ENCODE peak calls at places on chromosomes 11 and 22, in five cellular contexts. E is fibroblast of pulmonary artery, K is left lung, J is thoracic aorta, N is fibroblast of the aortic adventitia. W is an unnamed sample.

GRCh38 chr11:12157241-12157661 is 46.9 kb downstream of the MICAL2 start:
- DNase-seq in K (no peak), J (no peak), E (peak; percentile 74), N (peak; percentile 89), W (no peak)

GRCh38 chr11:130208241-130209127 is 48.9 kb downstream of the ST14 start:
- DNase-seq in E (no peak), J (no peak), N (no peak), K (no peak), W (no peak)

GRCh38 chr11:12007769-12008737 is at the start of gene DKK3:
- DNase-seq in N (no peak), E (peak; percentile 27), J (no peak), K (no peak), W (no peak)

GRCh38 chr11:110972640-110973039 is 260.4 kb upstream of the ARHGAP20 start:
- DNase-seq in N (peak; percentile 91), J (no peak), E (peak; percentile 91), K (no peak), W (no peak)

GRCh38 chr11:124791626-124792341 is 8.4 kb downstream of the MSANTD2 start:
- DNase-seq in E (no peak), J (no peak), K (no peak), N (no peak), W (peak; percentile 44)

GRCh38 chr11:65885808-65886536 is 2.3 kb downstream of the FIBP start:
- DNase-seq in K (peak; percentile 20), J (no peak), E (no peak), N (no peak), W (no peak)

GRCh38 chr22:23183107-23183698 is 2.9 kb downstream of the BCR start:
- DNase-seq in J (no peak), K (peak; percentile 45), E (peak; percentile 64), N (peak; percentile 53), W (peak; percentile 43)

GRCh38 chr11:33172996-33173395 is 11.7 kb upstream of the CSTF3 start:
- DNase-seq in J (no peak), N (peak; percentile 41), K (no peak), E (peak; percentile 71), W (no peak)

GRCh38 chr22:20530368-20531153 is 23.2 kb downstream of the MED15 start:
- DNase-seq in N (peak; percentile 51), E (no peak), J (no peak), K (no peak), W (no peak)

GRCh38 chr11:123063396-123064267 is 1.7 kb upstream of the HSPA8 start:
- DNase-seq in K (no peak), J (no peak), N (peak; percentile 76), E (peak; percentile 76), W (peak; percentile 44)

GRCh38 chr11:8913961-8914660 is 3.1 kb downstream of the AKIP1 start:
- DNase-seq in J (no peak), E (peak; percentile 73), K (no peak), N (peak; percentile 47), W (peak; percentile 62)

GRCh38 chr11:133163463-133164419 is 368.6 kb downstream of the OPCML start:
- DNase-seq in K (no peak), J (no peak), E (peak; percentile 36), N (peak; percentile 2), W (peak; percentile 29)

GRCh38 chr22:23098230-23098705 is 27.9 kb downstream of the GNAZ start:
- DNase-seq in K (no peak), E (no peak), J (no peak), N (peak; percentile 4), W (no peak)

GRCh38 chr11:105740164-105740903 is 130.5 kb downstream of the GRIA4 start:
- DNase-seq in N (no peak), K (no peak), J (no peak), E (no peak), W (peak; percentile 63)

GRCh38 chr22:44942979-44943700 is 66.7 kb downstream of the PHF21B start:
- DNase-seq in J (no peak), K (peak; percentile 63), E (no peak), N (no peak), W (no peak)

GRCh38 chr22:18065256-18065655 is 12.5 kb upstream of the PEX26 start:
- DNase-seq in J (no peak), E (no peak), K (no peak), N (no peak), W (no peak)

GRCh38 chr11:45145421-45146071 is 893 bp upstream of the PRDM11 start:
- DNase-seq in J (no peak), K (no peak), N (peak; percentile 36), E (peak; percentile 56), W (no peak)

DNA sequence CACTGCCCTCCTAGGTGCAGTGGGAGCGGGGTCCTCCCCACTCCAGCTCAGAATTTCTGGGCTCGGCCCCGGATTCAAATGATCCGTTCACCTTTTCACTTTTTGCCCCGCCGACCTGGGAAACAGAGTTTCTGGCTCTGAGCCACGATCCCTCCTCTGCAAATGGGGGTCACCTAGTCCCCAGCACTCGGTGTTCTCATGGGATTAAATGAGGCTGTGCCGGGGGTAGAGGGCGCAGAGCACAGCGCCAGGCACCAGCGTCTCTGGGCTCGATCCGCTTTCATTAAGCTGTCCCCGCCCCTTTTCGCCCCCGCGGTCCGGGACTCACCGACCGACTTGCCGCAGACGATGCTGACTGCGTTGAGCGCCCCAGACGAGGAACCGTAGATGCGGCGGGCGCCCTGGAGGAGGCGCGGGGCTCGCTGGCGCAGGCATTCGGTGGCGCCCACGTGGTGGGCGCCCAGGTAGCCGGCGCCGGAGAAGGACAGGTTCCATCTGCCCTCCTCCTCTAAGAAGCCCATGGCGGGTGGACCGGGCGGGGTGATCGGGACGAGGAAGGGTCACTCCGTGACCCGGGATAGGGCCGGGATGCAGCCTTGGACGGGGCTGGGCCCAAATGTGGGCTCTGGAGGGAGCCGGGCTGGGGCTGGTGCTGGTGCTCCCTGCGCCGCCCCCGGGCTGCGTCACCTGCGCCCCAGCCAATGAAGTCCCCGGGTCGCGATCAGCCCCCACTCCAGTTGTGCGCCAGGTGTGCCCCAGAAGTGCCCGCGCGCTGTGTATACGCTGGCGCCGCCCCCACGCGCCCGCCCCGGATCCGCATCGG is at the start of gene PNPLA5:
- DNase-seq in E (no peak), J (no peak), N (no peak), K (no peak), W (no peak)
- H3K4me3 ChIP-seq in E (no peak within 1 kb of the TSS), J (no peak within 1 kb of the TSS), N (peak within 1 kb of the TSS; percentile 44), K (no peak within 1 kb of the TSS), W (no peak within 1 kb of the TSS)

DNA sequence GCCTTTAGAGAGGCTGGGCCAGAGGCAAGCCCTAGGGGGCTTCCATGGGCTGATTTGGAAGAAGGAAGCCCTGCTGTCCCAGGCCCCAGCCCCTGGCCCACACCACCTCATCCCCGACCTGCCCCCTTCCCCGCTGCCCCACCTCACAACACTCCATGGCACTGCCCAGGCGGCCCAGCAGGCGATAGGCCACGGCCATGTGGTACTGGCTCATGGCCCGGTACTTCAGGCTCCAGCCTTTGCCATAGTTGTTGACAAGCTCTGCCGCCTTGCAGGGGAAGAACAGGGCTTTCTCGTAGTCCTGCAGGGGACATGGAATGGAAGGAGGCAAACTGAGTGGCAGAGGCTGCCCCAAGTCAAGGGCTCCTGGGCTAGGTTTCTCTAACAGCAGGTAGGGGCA is 6.4 kb downstream of the RAPSN start:
- DNase-seq in K (no peak), J (no peak), E (no peak), N (no peak), W (no peak)
- H3K4me3 ChIP-seq in K (no peak overlapping the region), J (no peak overlapping the region), E (no peak overlapping the region), N (no peak overlapping the region), W (no peak overlapping the region)

GRCh38 chr11:34356130-34356529 is 1.7 kb downstream of the ABTB2 start:
- DNase-seq in K (no peak), E (no peak), N (no peak), J (no peak), W (no peak)
- H3K4me3 ChIP-seq in K (peak overlapping the region; percentile 78), E (peak overlapping the region; percentile 71), N (peak overlapping the region; percentile 76), J (peak overlapping the region; percentile 84), W (no peak overlapping the region)

GRCh38 chr11:118633319-118633690 is 25.9 kb downstream of the PHLDB1 start:
- DNase-seq in E (no peak), N (no peak), J (no peak), K (no peak), W (no peak)

GRCh38 chr11:118635237-118635591 is 27.8 kb downstream of the PHLDB1 start:
- DNase-seq in K (peak; percentile 64), N (no peak), E (no peak), J (no peak), W (no peak)

GRCh38 chr11:118635642-118636041 is 28.2 kb downstream of the PHLDB1 start:
- DNase-seq in N (no peak), J (no peak), E (no peak), K (no peak), W (no peak)

GRCh38 chr11:118633979-118634378 is 26.6 kb downstream of the PHLDB1 start:
- DNase-seq in E (no peak), N (no peak), J (no peak), K (peak; percentile 23), W (no peak)

DNA sequence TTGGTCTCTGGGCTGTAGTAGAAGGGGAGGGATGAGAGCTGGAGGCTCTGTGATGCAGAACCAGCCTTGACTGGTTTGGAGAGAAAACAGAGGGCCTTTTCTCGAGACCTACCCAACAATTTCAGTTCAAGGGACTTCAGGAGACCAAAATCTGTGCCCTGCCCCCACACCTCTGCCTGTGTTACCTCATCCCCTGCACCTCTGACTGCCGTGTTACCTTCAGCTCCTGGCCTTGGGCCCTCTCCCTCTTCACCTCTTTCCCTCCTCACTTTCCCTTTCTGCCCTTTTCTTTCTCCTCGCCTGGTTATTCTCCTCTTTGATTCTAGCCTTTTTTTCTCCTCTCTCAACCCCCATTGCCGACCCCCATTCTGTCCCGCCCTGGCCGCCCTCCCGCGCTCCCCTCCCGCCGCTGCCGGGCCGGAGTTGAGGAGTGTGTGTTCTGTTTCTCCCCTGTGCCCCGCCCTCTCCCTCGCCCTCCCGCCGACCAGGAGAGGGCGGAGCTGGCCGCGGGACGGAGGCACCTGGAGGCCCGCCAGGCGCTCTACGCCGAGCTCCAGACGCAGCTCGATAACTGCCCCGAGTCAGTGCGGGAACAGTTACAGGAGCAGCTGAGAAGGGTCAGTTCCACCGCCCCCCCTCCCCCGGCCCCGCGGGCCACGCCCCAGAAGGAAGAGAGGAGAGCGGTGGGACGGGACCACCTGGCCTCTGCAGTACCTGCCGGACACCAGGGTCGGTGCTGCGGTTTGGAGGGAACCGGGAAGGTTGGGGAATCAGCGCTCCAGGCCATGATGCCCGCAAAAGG is 27.2 kb downstream of the PHLDB1 start:
- DNase-seq in J (no peak), N (peak; percentile 68), K (peak; percentile 90), E (peak; percentile 71), W (peak; percentile 63)
- H3K4me3 ChIP-seq in J (peak overlapping the region; percentile 62), N (no peak overlapping the region), K (no peak overlapping the region), E (no peak overlapping the region), W (no peak overlapping the region)

GRCh38 chr11:72792437-72793021 is 1.3 kb downstream of the STARD10 start:
- DNase-seq in K (peak; percentile 51), E (no peak), N (no peak), J (no peak), W (no peak)
- H3K4me3 ChIP-seq in K (no peak overlapping the region), E (no peak overlapping the region), N (no peak overlapping the region), J (no peak overlapping the region), W (no peak overlapping the region)

DNA sequence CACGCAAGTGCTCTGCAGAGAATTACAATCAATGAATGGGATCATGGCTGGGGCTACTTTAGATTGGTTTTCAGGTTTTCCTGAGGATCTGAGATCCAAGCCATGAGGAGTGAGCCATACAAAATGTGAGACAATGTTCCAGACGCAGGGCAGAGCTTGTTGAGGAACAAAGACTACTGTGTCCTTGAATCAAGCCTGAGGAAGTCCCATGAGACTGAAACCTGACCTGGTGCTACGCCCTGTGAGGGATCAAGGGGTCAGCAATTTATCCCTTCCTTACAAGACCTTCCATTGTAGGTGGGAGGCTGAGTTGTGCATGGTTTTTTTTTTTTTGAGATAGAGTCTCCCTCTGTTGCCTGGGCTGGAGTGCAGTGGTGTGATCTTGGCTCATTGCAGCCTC is 2.1 kb downstream of the INCENP start:
- DNase-seq in K (no peak), J (no peak), E (no peak), N (no peak), W (no peak)
- H3K4me3 ChIP-seq in K (no peak overlapping the region), J (no peak overlapping the region), E (no peak overlapping the region), N (no peak overlapping the region), W (peak overlapping the region; percentile 94)